ENCODE peak calls at places on chromosomes 7 and 10, in nine cellular contexts. L, W, Y, F, K, Q, O, C and R are unnamed samples. For H3K4me1 and H3K9me3, the result is how much of the 10 kb centered on the place peaks cover.

GRCh38 chr7:133364959-133365680 is 112.2 kb downstream of the EXOC4 start:
- DNase-seq in L (no peak), W (no peak), Y (no peak), F (no peak), K (no peak), Q (no peak), O (no peak), C (no peak), R (peak)

GRCh38 chr7:9958461-9958860 is 1015.2 kb upstream of the PHF14 start:
- DNase-seq in L (no peak), W (no peak), Y (no peak), F (no peak), K (no peak), Q (no peak), O (no peak), C (no peak), R (no peak)

GRCh38 chr10:108360187-108360586 is 1195.7 kb upstream of the SORCS1 start:
- DNase-seq in L (no peak), W (no peak), Y (no peak), F (peak), K (no peak), Q (no peak), O (peak), C (no peak), R (no peak)

GRCh38 chr10:66591865-66592264 is 334.0 kb upstream of the LRRTM3 start:
- DNase-seq in L (no peak), W (no peak), Y (no peak), F (peak), K (no peak), Q (no peak), O (peak), C (no peak), R (no peak)

GRCh38 chr10:5583525-5584175 is 58.9 kb downstream of the CALML3 start:
- DNase-seq in L (no peak), W (no peak), Y (no peak), F (peak), K (no peak), Q (no peak), O (peak), C (peak), R (peak)

GRCh38 chr7:88243345-88243909 is 23.6 kb upstream of the SRI start:
- DNase-seq in L (peak), W (peak), Y (no peak), F (peak), K (peak), Q (no peak), O (peak), C (no peak), R (peak)

GRCh38 chr7:48046458-48046857 is 11.1 kb downstream of the C7orf57 start:
- DNase-seq in L (no peak), W (peak), Y (no peak), F (no peak), K (no peak), Q (no peak), O (no peak), C (no peak), R (no peak)

GRCh38 chr7:28065308-28065707 is 115.3 kb downstream of the JAZF1 start:
- DNase-seq in L (no peak), W (no peak), Y (no peak), F (no peak), K (no peak), Q (no peak), O (no peak), C (no peak), R (peak)

GRCh38 chr7:52956379-52956915 is 79.0 kb upstream of the POM121L12 start:
- DNase-seq in L (no peak), W (no peak), Y (no peak), F (no peak), K (no peak), Q (no peak), O (peak), C (no peak), R (no peak)

GRCh38 chr7:56079450-56080185 is 13.1 kb downstream of the PHKG1 start:
- DNase-seq in L (no peak), W (no peak), Y (peak), F (no peak), K (no peak), Q (peak), O (peak), C (peak), R (peak)

GRCh38 chr10:49605177-49605938 is 4.8 kb upstream of the SLC18A3 start:
- DNase-seq in L (no peak), W (no peak), Y (peak), F (no peak), K (no peak), Q (no peak), O (no peak), C (no peak), R (no peak)

GRCh38 chr10:129786216-129786615 is 177.9 kb downstream of the EBF3 start:
- DNase-seq in L (no peak), W (no peak), Y (no peak), F (no peak), K (no peak), Q (no peak), O (no peak), C (no peak), R (no peak)

GRCh38 chr10:97539523-97540200 is 32.9 kb upstream of the ANKRD2 start:
- DNase-seq in L (no peak), W (no peak), Y (peak), F (no peak), K (no peak), Q (no peak), O (peak), C (peak), R (peak)

GRCh38 chr10:17744395-17744841 is 7.6 kb upstream of the TMEM236 start:
- DNase-seq in L (no peak), W (no peak), Y (no peak), F (no peak), K (no peak), Q (no peak), O (no peak), C (no peak), R (peak)

GRCh38 chr7:30920584-30921539 is 9.2 kb downstream of the AQP1 start:
- DNase-seq in L (no peak), W (no peak), Y (peak), F (no peak), K (no peak), Q (peak), O (peak), C (peak), R (peak)

GRCh38 chr10:70956029-70956759 is 67.8 kb upstream of the PCBD1 start:
- DNase-seq in L (no peak), W (no peak), Y (peak), F (no peak), K (no peak), Q (no peak), O (peak), C (peak), R (no peak)

GRCh38 chr10:110069502-110069982 is 61.8 kb downstream of the ADD3 start:
- DNase-seq in L (no peak), W (peak), Y (no peak), F (no peak), K (no peak), Q (no peak), O (no peak), C (no peak), R (no peak)

GRCh38 chr7:44740040-44740439 is 8.6 kb upstream of the ZMIZ2 start:
- DNase-seq in L (no peak), W (no peak), Y (no peak), F (no peak), K (no peak), Q (no peak), O (no peak), C (no peak), R (no peak)

GRCh38 chr10:62899316-62899715 is 83.2 kb upstream of the EGR2 start:
- DNase-seq in L (no peak), W (no peak), Y (no peak), F (no peak), K (no peak), Q (no peak), O (no peak), C (no peak), R (no peak)

GRCh38 chr7:41698726-41699125 is 4.2 kb downstream of the INHBA start:
- DNase-seq in L (no peak), W (no peak), Y (no peak), F (peak), K (no peak), Q (no peak), O (peak), C (no peak), R (peak)

GRCh38 chr7:135692055-135692454 is 29.7 kb downstream of the STMP1 start:
- DNase-seq in L (no peak), W (no peak), Y (no peak), F (no peak), K (no peak), Q (no peak), O (no peak), C (no peak), R (no peak)

GRCh38 chr10:112815238-112816032 is 134.6 kb upstream of the TCF7L2 start:
- DNase-seq in L (no peak), W (no peak), Y (no peak), F (peak), K (no peak), Q (no peak), O (peak), C (no peak), R (no peak)

GRCh38 chr10:3906511-3907111 is 121.6 kb upstream of the KLF6 start:
- DNase-seq in L (no peak), W (no peak), Y (peak), F (no peak), K (peak), Q (no peak), O (peak), C (no peak), R (no peak)

GRCh38 chr7:101953248-101953819 is 135.9 kb downstream of the CUX1 start:
- DNase-seq in L (peak), W (no peak), Y (peak), F (no peak), K (no peak), Q (no peak), O (peak), C (no peak), R (peak)

GRCh38 chr7:26049081-26049480 is 102.9 kb upstream of the NFE2L3 start:
- DNase-seq in L (no peak), W (no peak), Y (no peak), F (no peak), K (no peak), Q (no peak), O (no peak), C (no peak), R (no peak)

GRCh38 chr10:78524342-78524741 is 490.7 kb downstream of the RPS24 start:
- DNase-seq in L (no peak), W (no peak), Y (no peak), F (no peak), K (no peak), Q (no peak), O (no peak), C (no peak), R (no peak)

GRCh38 chr7:90276033-90276728 is 31.2 kb downstream of the CFAP69 start:
- DNase-seq in L (no peak), W (no peak), Y (no peak), F (no peak), K (no peak), Q (no peak), O (no peak), C (no peak), R (no peak)

GRCh38 chr10:70354100-70354499 is 28.3 kb downstream of the LRRC20 start:
- DNase-seq in L (no peak), W (no peak), Y (no peak), F (no peak), K (no peak), Q (no peak), O (no peak), C (no peak), R (no peak)

GRCh38 chr10:79130846-79131245 is 62.1 kb downstream of the ZMIZ1 start:
- DNase-seq in L (no peak), W (no peak), Y (no peak), F (no peak), K (no peak), Q (no peak), O (no peak), C (no peak), R (no peak)

GRCh38 chr10:1659221-1659791 is 78.0 kb downstream of the ADARB2 start:
- DNase-seq in L (no peak), W (no peak), Y (no peak), F (no peak), K (no peak), Q (no peak), O (no peak), C (no peak), R (no peak)

GRCh38 chr7:13770305-13770704 is 219.2 kb downstream of the ETV1 start:
- DNase-seq in L (no peak), W (no peak), Y (no peak), F (peak), K (no peak), Q (no peak), O (peak), C (no peak), R (no peak)

GRCh38 chr10:75542902-75543301 is 111.5 kb downstream of the LRMDA start:
- DNase-seq in L (no peak), W (no peak), Y (peak), F (no peak), K (no peak), Q (peak), O (no peak), C (peak), R (no peak)

GRCh38 chr7:103148131-103148993 is 537 bp downstream of the NAPEPLD start:
- DNase-seq in L (no peak), W (no peak), Y (no peak), F (peak), K (no peak), Q (no peak), O (peak), C (no peak), R (no peak)

GRCh38 chr10:101778151-101778780 is 2.4 kb upstream of the FGF8 start:
- DNase-seq in L (no peak), W (no peak), Y (no peak), F (no peak), K (no peak), Q (no peak), O (no peak), C (peak), R (no peak)
- H3K4me1 ChIP-seq in L (under half), W (half or more), Y (under half), F (under half), K (under half), Q (under half), O (under half), C (under half), R (under half)

DNA sequence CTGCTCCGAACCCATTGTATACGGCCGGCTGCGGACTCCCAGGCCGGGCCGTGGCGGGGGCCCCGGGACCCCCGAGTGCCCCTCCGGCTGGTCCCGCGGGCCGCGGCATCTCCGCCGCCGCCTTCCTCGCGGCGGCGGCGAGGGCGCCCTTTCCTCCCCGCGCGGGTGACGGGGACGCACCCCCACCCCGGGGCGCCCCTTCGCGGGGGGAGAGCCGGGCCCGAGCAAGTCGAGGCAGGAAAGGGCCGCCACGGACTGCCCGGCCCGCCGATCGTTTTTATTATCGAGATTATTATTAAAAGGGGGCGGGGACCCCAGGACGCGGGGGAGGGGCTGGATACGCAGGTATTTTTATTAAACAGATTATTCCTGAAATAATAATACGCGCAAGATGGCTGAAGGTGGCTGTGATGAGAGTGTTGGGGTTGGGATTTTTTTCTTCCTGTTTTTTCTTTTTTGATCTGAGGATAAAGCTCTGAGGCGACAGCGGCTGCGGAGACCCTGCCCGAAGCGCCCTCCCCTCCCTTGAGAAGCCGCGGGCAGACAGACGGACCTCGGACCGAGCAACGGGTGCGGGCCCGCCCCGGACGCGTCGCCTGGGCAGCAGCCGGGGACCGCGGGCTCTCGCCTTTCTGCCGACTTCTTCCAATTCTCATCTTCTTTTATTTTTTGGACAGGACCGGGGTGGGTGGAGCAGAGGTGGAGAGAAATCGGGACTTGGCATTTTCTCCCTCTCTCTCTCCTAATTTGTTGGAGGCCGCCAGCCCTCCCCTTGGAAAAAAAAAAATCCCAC is 1.5 kb upstream of the TRIM8 start:
- DNase-seq in L (peak), W (no peak), Y (peak), F (peak), K (no peak), Q (no peak), O (peak), C (peak), R (peak)
- H3K27ac ChIP-seq in L (peak), W (peak), Y (peak), F (peak), K (peak), Q (peak), O (peak), C (peak), R (peak)

GRCh38 chr7:149125189-149125863 is 798 bp downstream of the ZNF425 start:
- DNase-seq in L (no peak), W (no peak), Y (no peak), F (peak), K (no peak), Q (no peak), O (no peak), C (no peak), R (no peak)
- H3K9me3 ChIP-seq in L (under half), W (under half), Y (under half), F (under half), K (under half), Q (under half), O (under half), C (under half), R (under half)

GRCh38 chr7:130923930-130924329 is 189.9 kb upstream of the KLF14 start:
- DNase-seq in L (no peak), W (no peak), Y (no peak), F (no peak), K (no peak), Q (no peak), O (no peak), C (no peak), R (no peak)

GRCh38 chr7:130925136-130925794 is 191.3 kb upstream of the KLF14 start:
- DNase-seq in L (no peak), W (no peak), Y (no peak), F (no peak), K (no peak), Q (no peak), O (peak), C (no peak), R (no peak)

GRCh38 chr7:130927564-130927963 is 193.6 kb upstream of the KLF14 start:
- DNase-seq in L (no peak), W (no peak), Y (no peak), F (no peak), K (no peak), Q (no peak), O (peak), C (no peak), R (no peak)

GRCh38 chr7:130926021-130926691 is 192.1 kb upstream of the KLF14 start:
- DNase-seq in L (no peak), W (no peak), Y (no peak), F (no peak), K (no peak), Q (no peak), O (no peak), C (no peak), R (no peak)

GRCh38 chr7:130927062-130927461 is 193.1 kb upstream of the KLF14 start:
- DNase-seq in L (no peak), W (no peak), Y (no peak), F (no peak), K (no peak), Q (no peak), O (peak), C (no peak), R (no peak)
- H3K4me1 ChIP-seq in L (half or more), W (half or more), Y (half or more), F (under half), K (half or more), Q (under half), O (under half), C (under half), R (under half)

DNA sequence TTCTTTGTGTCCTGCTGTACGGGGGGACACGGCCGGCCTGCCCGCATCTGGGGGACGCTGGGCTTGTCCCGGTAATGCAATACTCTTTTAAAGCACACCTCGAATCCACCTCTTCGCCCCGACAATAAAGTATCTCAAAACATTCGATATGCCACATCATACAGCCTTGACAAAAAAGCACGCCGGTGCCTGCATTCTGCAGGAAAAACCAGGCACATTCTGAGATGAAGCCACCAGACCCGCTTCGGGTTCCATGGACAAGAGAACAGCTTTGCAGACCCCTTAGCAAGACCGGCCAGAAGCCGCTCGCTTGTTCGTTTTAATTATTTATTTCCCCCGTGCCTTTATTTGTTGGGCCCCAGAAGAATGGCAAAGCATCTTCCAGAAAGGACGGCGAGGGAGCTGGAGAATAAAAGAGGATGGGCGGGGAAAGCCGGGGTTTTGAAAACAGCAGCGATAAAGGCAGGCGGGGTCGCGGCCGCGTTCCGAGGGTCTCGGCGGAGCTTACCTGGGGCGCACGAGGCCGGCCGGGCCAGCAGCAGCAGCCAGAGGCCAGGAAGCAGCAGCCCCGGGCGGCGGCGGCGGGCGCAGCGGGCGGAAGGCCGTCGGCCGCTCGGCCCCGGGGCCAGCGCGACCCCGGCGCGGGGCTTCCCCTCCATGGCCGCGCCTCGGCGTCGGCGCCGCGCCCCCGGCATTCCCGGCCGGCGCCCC is 459 bp downstream of the KIAA1549 start:
- DNase-seq in L (no peak), W (no peak), Y (no peak), F (peak), K (no peak), Q (no peak), O (peak), C (peak), R (no peak)
- H3K27ac ChIP-seq in L (peak), W (no peak), Y (no peak), F (peak), K (peak), Q (no peak), O (peak), C (no peak), R (peak)